ENCODE peak calls at places on chromosome 15, in five cellular contexts. T, N, A, Q and Z are unnamed samples.

GRCh38 chr15:49627407-49627877 is 6.6 kb downstream of the DTWD1 start:
- DNase-seq in Q (no peak), A (no peak), N (no peak), T (no peak), Z (no peak)

GRCh38 chr15:62928242-62928995 is 114.1 kb upstream of the TPM1 start:
- DNase-seq in Q (peak; percentile 48), T (no peak), A (no peak), N (no peak), Z (no peak)

GRCh38 chr15:69793436-69793782 is 304.3 kb downstream of the TLE3 start:
- DNase-seq in Q (no peak), A (no peak), T (no peak), N (no peak), Z (no peak)

GRCh38 chr15:37793851-37794250 is 140.6 kb upstream of the TMCO5A start:
- DNase-seq in Q (no peak), N (no peak), A (no peak), T (no peak), Z (no peak)

GRCh38 chr15:31268108-31268501 is 58.5 kb upstream of the KLF13 start:
- DNase-seq in T (no peak), N (no peak), Q (peak; percentile 17), A (peak; percentile 21), Z (peak; percentile 77)

GRCh38 chr15:30924353-30924752 is 20.6 kb downstream of the FAN1 start:
- DNase-seq in N (no peak), T (no peak), A (no peak), Q (no peak), Z (no peak)

GRCh38 chr15:32872606-32873291 is 154.9 kb downstream of the GREM1 start:
- DNase-seq in A (peak; percentile 68), N (no peak), Q (no peak), T (no peak), Z (peak; percentile 11)

GRCh38 chr15:64455951-64456350 is 4.4 kb upstream of the ZNF609 start:
- DNase-seq in Q (peak; percentile 33), T (no peak), A (peak; percentile 68), N (no peak), Z (no peak)

GRCh38 chr15:85750319-85750806 is 44.4 kb downstream of the KLHL25 start:
- DNase-seq in N (no peak), Q (peak; percentile 78), T (peak; percentile 54), A (peak; percentile 66), Z (peak; percentile 81)

GRCh38 chr15:60781211-60781713 is 302.3 kb upstream of the ICE2 start:
- DNase-seq in Q (peak; percentile 33), N (no peak), T (no peak), A (peak; percentile 28), Z (peak; percentile 82)

GRCh38 chr15:74318376-74319137 is 48.9 kb downstream of the CYP11A1 start:
- DNase-seq in N (no peak), T (no peak), A (peak; percentile 30), Q (peak; percentile 66), Z (no peak)

GRCh38 chr15:85485956-85486567 is 105.7 kb downstream of the AKAP13 start:
- DNase-seq in Q (peak; percentile 62), T (no peak), N (peak; percentile 3), A (peak; percentile 43), Z (peak; percentile 47)

GRCh38 chr15:100760357-100760903 is 119.2 kb upstream of the ALDH1A3 start:
- DNase-seq in T (no peak), N (no peak), Q (no peak), A (no peak), Z (no peak)

GRCh38 chr15:81254277-81255265 is 57.9 kb downstream of the IL16 start:
- DNase-seq in N (peak; percentile 38), T (no peak), A (no peak), Q (no peak), Z (no peak)

GRCh38 chr15:69289312-69290146 is 9.2 kb upstream of the PAQR5 start:
- DNase-seq in A (no peak), T (no peak), N (no peak), Q (no peak), Z (no peak)

DNA sequence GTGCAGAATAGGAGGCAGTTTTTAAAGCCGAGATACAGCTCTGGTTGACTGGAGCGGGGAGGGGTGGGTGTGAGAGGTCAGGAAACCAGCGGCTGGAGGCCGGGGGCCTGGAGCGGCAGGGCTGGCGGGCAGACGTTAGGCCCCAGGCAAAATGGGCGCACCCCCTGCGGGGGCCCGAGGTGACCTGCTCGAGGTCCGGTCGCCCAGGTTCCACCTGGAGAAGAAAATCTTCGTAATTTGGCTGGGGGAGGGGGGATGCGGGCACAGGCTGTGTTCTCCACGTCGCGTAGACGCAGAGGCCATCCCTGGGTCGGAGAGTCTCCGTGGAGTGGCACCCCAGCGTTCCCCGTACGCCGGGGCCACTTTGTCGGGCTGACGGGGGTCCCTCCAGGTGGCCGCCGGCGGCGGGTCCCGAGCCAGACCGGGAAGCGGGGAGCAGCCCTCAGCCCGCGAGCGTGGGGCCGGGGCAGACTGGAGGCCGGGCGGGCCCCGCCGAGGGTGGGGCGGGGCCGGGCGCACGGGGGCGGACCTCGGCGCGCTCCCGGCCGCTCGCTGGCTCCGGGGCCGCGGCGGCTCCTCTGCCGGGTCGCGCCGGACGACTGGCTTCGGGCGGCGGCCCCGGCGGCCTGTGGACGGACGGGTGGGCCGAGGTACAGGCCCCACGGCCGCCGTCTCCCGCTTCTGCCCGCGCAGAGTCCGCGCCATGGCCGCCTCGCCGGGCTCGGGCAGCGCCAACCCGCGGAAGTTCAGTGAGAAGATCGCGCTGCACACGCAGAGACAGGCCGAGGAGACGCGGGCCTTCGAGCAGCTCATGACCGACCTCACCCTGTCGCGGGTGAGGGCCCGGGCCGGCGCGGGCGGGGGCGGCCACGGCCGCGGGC is at the start of gene CRTC3:
- DNase-seq in A (peak; percentile 43), Q (peak; percentile 75), T (peak; percentile 68), N (peak; percentile 59), Z (peak; percentile 61)
- H3K27ac ChIP-seq in A (peak within 1 kb of the TSS; percentile 90), Q (peak within 1 kb of the TSS; percentile 96), T (peak within 1 kb of the TSS; percentile 65), N (peak within 1 kb of the TSS; percentile 72), Z (peak within 1 kb of the TSS; percentile 93)

GRCh38 chr15:99704444-99704838 is 28.8 kb downstream of the LYSMD4 start:
- DNase-seq in Q (peak; percentile 39), A (no peak), N (no peak), T (no peak), Z (no peak)

GRCh38 chr15:99702895-99703602 is 30.2 kb downstream of the LYSMD4 start:
- DNase-seq in A (no peak), N (no peak), T (no peak), Q (no peak), Z (no peak)

GRCh38 chr15:99707481-99708270 is 25.6 kb downstream of the LYSMD4 start:
- DNase-seq in N (no peak), T (no peak), A (no peak), Q (no peak), Z (no peak)

GRCh38 chr15:99706557-99707303 is 26.5 kb downstream of the LYSMD4 start:
- DNase-seq in Q (no peak), N (peak; percentile 28), T (no peak), A (no peak), Z (no peak)

GRCh38 chr15:99703603-99704443 is 29.4 kb downstream of the LYSMD4 start:
- DNase-seq in Q (no peak), A (no peak), N (no peak), T (no peak), Z (no peak)
- TF ChIP-seq CTCF in Q (peak; percentile 52), A (peak; percentile 62), N (no peak), T (peak; percentile 78), Z (peak; percentile 65)

GRCh38 chr15:35254052-35254451 is 169.0 kb upstream of the NANOGP8 start:
- DNase-seq in T (no peak), Q (no peak), A (no peak), N (no peak), Z (no peak)
- H3K27ac ChIP-seq in T (no peak overlapping the region), Q (no peak overlapping the region), A (no peak overlapping the region), N (no peak overlapping the region), Z (no peak overlapping the region)

GRCh38 chr15:67386947-67387346 is 132.4 kb downstream of the IQCH start:
- DNase-seq in T (no peak), A (no peak), Q (no peak), N (no peak), Z (no peak)

GRCh38 chr15:67382723-67383122 is 128.1 kb downstream of the IQCH start:
- DNase-seq in T (no peak), A (no peak), Q (no peak), N (no peak), Z (no peak)

GRCh38 chr15:67383903-67384302 is 129.3 kb downstream of the IQCH start:
- DNase-seq in T (no peak), Q (no peak), A (no peak), N (no peak), Z (no peak)

GRCh38 chr15:67384761-67385160 is 130.2 kb downstream of the IQCH start:
- DNase-seq in A (no peak), T (no peak), N (no peak), Q (no peak), Z (no peak)

GRCh38 chr15:67385971-67386370 is 131.4 kb downstream of the IQCH start:
- DNase-seq in Q (no peak), N (no peak), T (no peak), A (no peak), Z (no peak)
- TF ChIP-seq CTCF in Q (no peak), N (no peak), T (peak; percentile 48), A (no peak), Z (no peak)

GRCh38 chr15:42444415-42445063 is 46.4 kb downstream of the ZNF106 start:
- DNase-seq in N (no peak), A (no peak), T (no peak), Q (no peak), Z (no peak)

GRCh38 chr15:42449770-42450433 is 41.0 kb downstream of the ZNF106 start:
- DNase-seq in T (no peak), Q (peak; percentile 30), N (no peak), A (no peak), Z (no peak)

GRCh38 chr15:42447599-42447998 is 43.3 kb downstream of the ZNF106 start:
- DNase-seq in A (no peak), T (no peak), N (no peak), Q (no peak), Z (no peak)

GRCh38 chr15:42450434-42450790 is 40.5 kb downstream of the ZNF106 start:
- DNase-seq in N (no peak), T (no peak), Q (no peak), A (no peak), Z (no peak)

DNA sequence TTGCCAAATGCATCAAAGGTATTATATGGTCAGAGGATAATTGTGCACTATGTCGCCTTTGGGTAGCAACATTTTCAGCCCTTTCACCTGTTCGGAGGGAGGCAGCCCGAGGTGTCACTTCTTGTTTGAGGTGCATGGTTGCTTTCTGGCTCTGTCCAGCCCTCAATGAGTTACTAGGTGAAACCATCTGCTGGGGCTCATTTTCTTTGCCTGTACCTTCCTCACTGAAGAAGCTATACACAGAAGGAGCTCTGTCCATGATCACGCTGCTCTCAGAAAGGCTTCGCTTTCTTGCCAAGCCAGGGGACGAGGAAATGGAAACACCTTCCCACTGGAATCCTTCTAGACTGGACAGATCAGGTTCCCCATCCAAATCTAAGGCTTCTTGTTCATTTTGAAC is 42.7 kb downstream of the ZNF106 start:
- DNase-seq in N (no peak), A (no peak), T (no peak), Q (no peak), Z (no peak)
- H3K27ac ChIP-seq in N (no peak overlapping the region), A (no peak overlapping the region), T (no peak overlapping the region), Q (peak overlapping the region; percentile 38), Z (no peak overlapping the region)